ENCODE peak calls at places on chromosome 22, in seven cellular contexts. One of them, this sample, is unnamed. For H3K4me1, the result is how much of the 10 kb centered on the place peaks cover.

GRCh38 chr22:19478466-19479357 is at the start of gene UFD1:
- DNase-seq in Panc1: no peak
- DNase-seq in K562: peak
- DNase-seq in spleen: peak
- DNase-seq in transverse colon: peak
- DNase-seq in prostate gland: peak
- DNase-seq in suprapubic skin: peak
- DNase-seq in this sample: peak

GRCh38 chr22:44289429-44290171 is 23.2 kb downstream of the SHISAL1 start:
- DNase-seq in Panc1: no peak
- DNase-seq in K562: no peak
- DNase-seq in spleen: no peak
- DNase-seq in transverse colon: no peak
- DNase-seq in prostate gland: no peak
- DNase-seq in suprapubic skin: no peak
- DNase-seq in this sample: no peak

GRCh38 chr22:44261861-44262595 is 50.7 kb downstream of the SHISAL1 start:
- DNase-seq in Panc1: no peak
- DNase-seq in K562: no peak
- DNase-seq in spleen: peak
- DNase-seq in transverse colon: no peak
- DNase-seq in prostate gland: no peak
- DNase-seq in suprapubic skin: peak
- DNase-seq in this sample: no peak

GRCh38 chr22:28929197-28929596 is 45.8 kb downstream of the ZNRF3 start:
- DNase-seq in Panc1: no peak
- DNase-seq in K562: no peak
- DNase-seq in spleen: no peak
- DNase-seq in transverse colon: no peak
- DNase-seq in prostate gland: no peak
- DNase-seq in suprapubic skin: no peak
- DNase-seq in this sample: no peak

GRCh38 chr22:33539902-33540751 is 380.1 kb downstream of the LARGE1 start:
- DNase-seq in Panc1: no peak
- DNase-seq in K562: no peak
- DNase-seq in spleen: no peak
- DNase-seq in transverse colon: peak
- DNase-seq in prostate gland: peak
- DNase-seq in suprapubic skin: no peak
- DNase-seq in this sample: peak

GRCh38 chr22:32591620-32592019 is 117.0 kb downstream of the FBXO7 start:
- DNase-seq in Panc1: no peak
- DNase-seq in K562: no peak
- DNase-seq in spleen: no peak
- DNase-seq in transverse colon: no peak
- DNase-seq in prostate gland: no peak
- DNase-seq in suprapubic skin: peak
- DNase-seq in this sample: no peak

GRCh38 chr22:26484360-26484706 is 656 bp downstream of the SRRD start:
- DNase-seq in Panc1: no peak
- DNase-seq in K562: peak
- DNase-seq in spleen: no peak
- DNase-seq in transverse colon: no peak
- DNase-seq in prostate gland: no peak
- DNase-seq in suprapubic skin: no peak
- DNase-seq in this sample: no peak

GRCh38 chr22:19292262-19293230 is 1.0 kb upstream of the CLTCL1 start:
- DNase-seq in Panc1: no peak
- DNase-seq in K562: peak
- DNase-seq in spleen: peak
- DNase-seq in transverse colon: peak
- DNase-seq in prostate gland: peak
- DNase-seq in suprapubic skin: no peak
- DNase-seq in this sample: no peak

GRCh38 chr22:35540600-35541253 is at the start of gene RASD2:
- DNase-seq in Panc1: no peak
- DNase-seq in K562: no peak
- DNase-seq in spleen: no peak
- DNase-seq in transverse colon: peak
- DNase-seq in prostate gland: peak
- DNase-seq in suprapubic skin: no peak
- DNase-seq in this sample: no peak

GRCh38 chr22:21020802-21021429 is 6.0 kb downstream of the P2RX6 start:
- DNase-seq in Panc1: no peak
- DNase-seq in K562: peak
- DNase-seq in spleen: no peak
- DNase-seq in transverse colon: no peak
- DNase-seq in prostate gland: no peak
- DNase-seq in suprapubic skin: no peak
- DNase-seq in this sample: no peak

GRCh38 chr22:39724390-39724789 is 153.8 kb downstream of the CACNA1I start:
- DNase-seq in Panc1: no peak
- DNase-seq in K562: peak
- DNase-seq in spleen: no peak
- DNase-seq in transverse colon: no peak
- DNase-seq in prostate gland: no peak
- DNase-seq in suprapubic skin: peak
- DNase-seq in this sample: no peak

GRCh38 chr22:47692811-47693210 is 930.4 kb downstream of the TBC1D22A start:
- DNase-seq in Panc1: no peak
- DNase-seq in K562: no peak
- DNase-seq in spleen: no peak
- DNase-seq in transverse colon: no peak
- DNase-seq in prostate gland: no peak
- DNase-seq in suprapubic skin: no peak
- DNase-seq in this sample: no peak

GRCh38 chr22:21861290-21861848 is 6.1 kb downstream of the MAPK1 start:
- DNase-seq in Panc1: no peak
- DNase-seq in K562: no peak
- DNase-seq in spleen: no peak
- DNase-seq in transverse colon: no peak
- DNase-seq in prostate gland: no peak
- DNase-seq in suprapubic skin: no peak
- DNase-seq in this sample: no peak

GRCh38 chr22:20988573-20989322 is 6.7 kb downstream of the LZTR1 start:
- DNase-seq in Panc1: no peak
- DNase-seq in K562: no peak
- DNase-seq in spleen: no peak
- DNase-seq in transverse colon: no peak
- DNase-seq in prostate gland: no peak
- DNase-seq in suprapubic skin: no peak
- DNase-seq in this sample: no peak

GRCh38 chr22:50700387-50701075 is 27.9 kb downstream of the SHANK3 start:
- DNase-seq in Panc1: no peak
- DNase-seq in K562: no peak
- DNase-seq in spleen: peak
- DNase-seq in transverse colon: no peak
- DNase-seq in prostate gland: no peak
- DNase-seq in suprapubic skin: peak
- DNase-seq in this sample: no peak

DNA sequence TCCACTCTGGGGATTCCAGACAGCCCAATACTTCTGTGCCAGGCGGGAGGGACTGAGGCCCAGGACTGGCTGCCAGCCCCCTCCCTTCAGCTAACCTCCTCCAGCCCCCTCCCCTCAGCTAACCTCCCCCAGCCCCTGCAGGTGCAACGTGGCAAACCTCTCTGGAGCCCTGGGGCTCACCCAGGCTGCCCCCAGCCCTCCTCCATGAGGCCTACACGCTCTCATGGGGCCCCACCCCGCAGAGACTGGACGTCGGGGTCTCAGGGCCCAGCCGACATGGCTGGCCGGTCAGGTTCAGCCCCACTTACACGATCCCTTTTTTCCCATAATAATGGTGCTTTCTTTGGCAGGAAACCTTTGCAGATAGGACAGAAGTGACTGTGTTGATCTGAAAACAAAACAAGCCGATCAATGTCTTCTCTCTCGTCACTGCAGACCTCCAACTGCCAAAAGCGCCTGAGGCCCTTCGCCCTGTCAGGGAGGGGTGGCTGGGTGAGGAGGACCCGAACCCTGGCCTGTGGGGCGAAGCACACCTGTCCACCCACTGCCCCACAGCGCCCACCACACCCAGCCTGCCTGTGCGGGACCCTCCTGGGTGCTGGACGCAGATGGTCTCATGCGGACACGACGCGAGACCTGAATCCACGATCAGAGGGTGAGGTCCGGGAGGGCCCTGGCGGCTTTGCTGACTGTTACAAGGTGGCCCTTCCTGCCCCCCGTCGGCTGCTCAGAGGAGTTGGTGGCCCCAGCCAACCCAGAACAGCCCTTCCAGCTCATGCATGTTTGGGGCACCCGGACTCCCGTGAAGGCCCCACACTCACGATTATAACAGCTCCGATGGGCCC is 33.6 kb downstream of the TRMU start:
- DNase-seq in Panc1: no peak
- DNase-seq in K562: no peak
- DNase-seq in spleen: peak
- DNase-seq in transverse colon: peak
- DNase-seq in prostate gland: no peak
- DNase-seq in suprapubic skin: no peak
- DNase-seq in this sample: no peak
- TF ChIP-seq POLR2AphosphoS5 in Panc1: no peak
- TF ChIP-seq POLR2AphosphoS5 in K562: no peak
- TF ChIP-seq POLR2AphosphoS5 in spleen: no peak
- TF ChIP-seq POLR2AphosphoS5 in transverse colon: no peak
- TF ChIP-seq POLR2AphosphoS5 in prostate gland: no peak
- TF ChIP-seq POLR2AphosphoS5 in suprapubic skin: no peak
- TF ChIP-seq POLR2AphosphoS5 in this sample: no peak

DNA sequence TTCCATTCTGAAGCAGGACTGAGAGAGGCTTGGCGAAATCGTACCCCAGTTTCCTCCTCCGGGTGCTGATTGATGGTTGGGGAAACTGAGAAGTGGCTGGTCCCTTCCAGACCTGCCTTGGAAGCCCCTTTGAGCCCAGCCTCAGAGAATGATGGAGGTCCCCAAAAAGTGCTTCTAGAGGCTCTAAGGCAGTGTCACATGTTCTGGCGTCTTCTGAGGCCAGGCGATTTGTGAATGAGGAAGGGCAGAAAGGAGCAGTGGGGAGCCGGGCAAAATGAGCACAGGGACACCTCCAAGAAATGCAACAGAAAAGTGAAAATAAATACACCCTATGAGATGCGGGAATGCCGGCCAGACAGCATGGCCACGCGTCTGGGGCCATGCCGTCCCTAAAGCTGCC is 1.0 kb upstream of the LIF start:
- DNase-seq in Panc1: no peak
- DNase-seq in K562: no peak
- DNase-seq in spleen: no peak
- DNase-seq in transverse colon: no peak
- DNase-seq in prostate gland: no peak
- DNase-seq in suprapubic skin: no peak
- DNase-seq in this sample: no peak
- H3K4me3 ChIP-seq in Panc1: peak
- H3K4me3 ChIP-seq in K562: no peak
- H3K4me3 ChIP-seq in spleen: no peak
- H3K4me3 ChIP-seq in transverse colon: no peak
- H3K4me3 ChIP-seq in prostate gland: no peak
- H3K4me3 ChIP-seq in suprapubic skin: no peak
- H3K4me3 ChIP-seq in this sample: peak

GRCh38 chr22:37353839-37354238 is 71.5 kb downstream of the CYTH4 start:
- DNase-seq in Panc1: no peak
- DNase-seq in K562: no peak
- DNase-seq in spleen: no peak
- DNase-seq in transverse colon: no peak
- DNase-seq in prostate gland: no peak
- DNase-seq in suprapubic skin: no peak
- DNase-seq in this sample: no peak
- H3K4me1 ChIP-seq in Panc1: under half
- H3K4me1 ChIP-seq in K562: under half
- H3K4me1 ChIP-seq in spleen: under half
- H3K4me1 ChIP-seq in transverse colon: under half
- H3K4me1 ChIP-seq in prostate gland: under half
- H3K4me1 ChIP-seq in suprapubic skin: under half
- H3K4me1 ChIP-seq in this sample: under half

DNA sequence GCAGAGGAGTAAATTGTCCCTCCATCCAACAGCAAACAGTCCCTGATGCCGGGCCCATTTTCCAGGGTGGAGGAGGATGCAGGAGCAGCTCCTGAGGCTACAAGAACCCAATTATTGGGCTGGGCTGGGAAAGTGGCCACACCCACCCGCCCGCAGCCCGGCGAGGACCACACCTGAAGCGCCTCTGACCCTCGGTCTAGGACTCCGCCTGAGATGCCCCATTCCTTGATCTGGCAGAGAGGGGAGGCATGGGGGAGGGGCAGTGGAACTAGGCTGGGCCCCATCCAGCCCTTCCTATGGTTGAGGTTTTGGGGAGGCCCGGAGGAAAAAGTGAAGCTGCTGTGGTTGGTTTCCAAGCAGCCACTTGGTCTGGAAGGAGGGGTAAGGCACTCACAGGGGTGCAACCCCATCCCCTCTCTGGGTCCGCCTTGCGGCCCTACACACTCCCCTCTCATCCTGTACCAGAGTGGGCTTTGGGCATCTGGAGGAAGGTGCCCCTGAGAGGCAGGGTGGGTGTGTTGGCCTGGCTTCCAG is 2.4 kb upstream of the LGALS1 start:
- DNase-seq in Panc1: no peak
- DNase-seq in K562: no peak
- DNase-seq in spleen: no peak
- DNase-seq in transverse colon: peak
- DNase-seq in prostate gland: no peak
- DNase-seq in suprapubic skin: no peak
- DNase-seq in this sample: no peak
- TF ChIP-seq POLR2AphosphoS5 in Panc1: no peak
- TF ChIP-seq POLR2AphosphoS5 in K562: no peak
- TF ChIP-seq POLR2AphosphoS5 in spleen: no peak
- TF ChIP-seq POLR2AphosphoS5 in transverse colon: no peak
- TF ChIP-seq POLR2AphosphoS5 in prostate gland: no peak
- TF ChIP-seq POLR2AphosphoS5 in suprapubic skin: no peak
- TF ChIP-seq POLR2AphosphoS5 in this sample: no peak

GRCh38 chr22:49530671-49531532 is 296.8 kb downstream of the BRD1 start:
- DNase-seq in Panc1: no peak
- DNase-seq in K562: no peak
- DNase-seq in spleen: peak
- DNase-seq in transverse colon: no peak
- DNase-seq in prostate gland: no peak
- DNase-seq in suprapubic skin: no peak
- DNase-seq in this sample: no peak
- H3K4me3 ChIP-seq in Panc1: no peak
- H3K4me3 ChIP-seq in K562: no peak
- H3K4me3 ChIP-seq in spleen: no peak
- H3K4me3 ChIP-seq in transverse colon: no peak
- H3K4me3 ChIP-seq in prostate gland: no peak
- H3K4me3 ChIP-seq in suprapubic skin: no peak
- H3K4me3 ChIP-seq in this sample: no peak

GRCh38 chr22:17884084-17884483 is 109.8 kb upstream of the BID start:
- DNase-seq in Panc1: no peak
- DNase-seq in K562: no peak
- DNase-seq in spleen: no peak
- DNase-seq in transverse colon: no peak
- DNase-seq in prostate gland: peak
- DNase-seq in suprapubic skin: no peak
- DNase-seq in this sample: no peak
- H3K4me1 ChIP-seq in Panc1: under half
- H3K4me1 ChIP-seq in K562: under half
- H3K4me1 ChIP-seq in spleen: under half
- H3K4me1 ChIP-seq in transverse colon: under half
- H3K4me1 ChIP-seq in prostate gland: under half
- H3K4me1 ChIP-seq in suprapubic skin: under half
- H3K4me1 ChIP-seq in this sample: under half

GRCh38 chr22:25110846-25111578 is 88.6 kb upstream of the CRYBB3 start:
- DNase-seq in Panc1: peak
- DNase-seq in K562: peak
- DNase-seq in spleen: peak
- DNase-seq in transverse colon: peak
- DNase-seq in prostate gland: peak
- DNase-seq in suprapubic skin: peak
- DNase-seq in this sample: peak
- TF ChIP-seq POLR2AphosphoS5 in Panc1: no peak
- TF ChIP-seq POLR2AphosphoS5 in K562: no peak
- TF ChIP-seq POLR2AphosphoS5 in spleen: peak
- TF ChIP-seq POLR2AphosphoS5 in transverse colon: no peak
- TF ChIP-seq POLR2AphosphoS5 in prostate gland: peak
- TF ChIP-seq POLR2AphosphoS5 in suprapubic skin: no peak
- TF ChIP-seq POLR2AphosphoS5 in this sample: peak

GRCh38 chr22:38017272-38017920 is 33.0 kb upstream of the SOX10 start:
- DNase-seq in Panc1: no peak
- DNase-seq in K562: no peak
- DNase-seq in spleen: no peak
- DNase-seq in transverse colon: peak
- DNase-seq in prostate gland: peak
- DNase-seq in suprapubic skin: peak
- DNase-seq in this sample: peak
- H3K4me3 ChIP-seq in Panc1: no peak
- H3K4me3 ChIP-seq in K562: no peak
- H3K4me3 ChIP-seq in spleen: no peak
- H3K4me3 ChIP-seq in transverse colon: no peak
- H3K4me3 ChIP-seq in prostate gland: no peak
- H3K4me3 ChIP-seq in suprapubic skin: no peak
- H3K4me3 ChIP-seq in this sample: no peak

This sample was measured in stomach.